ENCODE peak calls at places on chromosomes 7 and 10, in ten cellular contexts. B, R, F, C, O, E, G, T, Q and D are unnamed samples.

GRCh38 chr10:23319835-23320234 is 24.8 kb downstream of the C10orf67 start:
- DNase-seq in E (no peak), O (no peak), F (no peak), T (no peak), G (no peak), B (no peak), R (no peak), Q (peak; percentile 44), C (no peak), D (no peak)

GRCh38 chr10:18158698-18159342 is 18.6 kb downstream of the CACNB2 start:
- DNase-seq in R (no peak), G (no peak), F (peak; percentile 68), C (peak; percentile 44), Q (no peak), E (no peak), O (no peak), B (peak; percentile 63), T (no peak), D (no peak)

GRCh38 chr7:20504060-20504459 is 111.4 kb upstream of the ABCB5 start:
- DNase-seq in O (no peak), R (no peak), C (no peak), E (no peak), F (no peak), T (no peak), G (no peak), B (no peak), Q (no peak), D (no peak)

GRCh38 chr7:77935652-77936348 is 137.2 kb downstream of the PHTF2 start:
- DNase-seq in T (no peak), G (no peak), B (peak; percentile 32), F (peak; percentile 19), Q (no peak), C (no peak), E (no peak), R (no peak), O (no peak), D (no peak)

GRCh38 chr10:86964061-86964846 is 4.0 kb upstream of the ADIRF start:
- DNase-seq in C (no peak), R (no peak), G (no peak), B (no peak), O (no peak), Q (no peak), F (no peak), T (peak; percentile 11), E (no peak), D (no peak)

GRCh38 chr10:93463723-93464511 is 18.2 kb downstream of the MYOF start:
- DNase-seq in G (no peak), E (peak; percentile 40), O (no peak), B (peak; percentile 85), F (peak; percentile 91), C (peak; percentile 68), Q (no peak), R (no peak), T (peak; percentile 26), D (no peak)

GRCh38 chr7:3089493-3089892 is 45.8 kb upstream of the CARD11 start:
- DNase-seq in B (peak; percentile 22), T (no peak), F (peak; percentile 34), G (no peak), C (peak; percentile 5), E (no peak), O (peak; percentile 5), R (no peak), Q (no peak), D (no peak)

GRCh38 chr7:157710396-157710795 is 373.6 kb downstream of the DNAJB6 start:
- DNase-seq in B (no peak), E (no peak), T (no peak), Q (no peak), R (no peak), F (no peak), C (no peak), O (no peak), G (no peak), D (no peak)

GRCh38 chr7:43430412-43430811 is 152.5 kb upstream of the STK17A start:
- DNase-seq in F (peak; percentile 8), R (no peak), O (no peak), C (no peak), E (no peak), Q (no peak), T (no peak), G (no peak), B (no peak), D (no peak)

GRCh38 chr7:75943864-75944263 is 28.9 kb downstream of the POR start:
- DNase-seq in G (no peak), C (peak; percentile 51), R (no peak), T (peak; percentile 54), F (peak; percentile 38), B (peak; percentile 77), Q (no peak), O (no peak), E (peak; percentile 90), D (peak; percentile 25)

GRCh38 chr10:29771376-29771775 is 136.6 kb upstream of the SVIL start:
- DNase-seq in G (no peak), T (no peak), B (peak; percentile 7), Q (no peak), C (no peak), O (no peak), F (no peak), E (no peak), R (no peak), D (no peak)

GRCh38 chr7:73487486-73487885 is 34.6 kb downstream of the BAZ1B start:
- DNase-seq in B (peak; percentile 21), F (peak; percentile 34), C (no peak), Q (no peak), O (no peak), E (no peak), T (no peak), G (no peak), R (no peak), D (no peak)

GRCh38 chr7:1033546-1034145 is 10.7 kb upstream of the GPR146 start:
- DNase-seq in T (no peak), C (no peak), G (no peak), O (no peak), Q (no peak), B (no peak), F (no peak), R (peak; percentile 9), E (no peak), D (no peak)

GRCh38 chr7:6453737-6454136 is 6.0 kb upstream of the DAGLB start:
- DNase-seq in B (peak; percentile 84), O (peak; percentile 81), R (no peak), C (peak; percentile 70), F (peak; percentile 71), T (no peak), G (no peak), Q (no peak), E (peak; percentile 83), D (peak; percentile 77)

GRCh38 chr7:45646996-45647411 is 72.8 kb downstream of the ADCY1 start:
- DNase-seq in F (no peak), O (peak; percentile 8), T (no peak), C (no peak), B (peak; percentile 14), G (no peak), Q (no peak), R (no peak), E (peak; percentile 17), D (no peak)

GRCh38 chr7:142496545-142496991 is 238.7 kb upstream of the PRSS58 start:
- DNase-seq in E (peak; percentile 33), F (peak; percentile 81), Q (peak; percentile 21), C (peak; percentile 59), B (peak; percentile 59), R (no peak), O (no peak), G (no peak), T (no peak), D (no peak)

GRCh38 chr10:89916481-89916880 is 215.1 kb downstream of the KIF20B start:
- DNase-seq in B (peak; percentile 3), T (no peak), Q (no peak), O (no peak), F (no peak), E (peak; percentile 57), C (peak; percentile 4), G (no peak), R (no peak), D (no peak)

GRCh38 chr7:1708640-1709249 is 38.7 kb downstream of the ELFN1 start:
- DNase-seq in G (no peak), C (no peak), E (no peak), Q (no peak), B (no peak), T (no peak), R (no peak), F (no peak), O (no peak), D (no peak)

GRCh38 chr10:62082729-62083412 is 181.4 kb downstream of the ARID5B start:
- DNase-seq in G (no peak), F (peak; percentile 66), E (peak; percentile 21), O (peak; percentile 49), R (peak; percentile 15), C (peak; percentile 67), T (no peak), B (peak; percentile 79), Q (no peak), D (no peak)